ENCODE peak calls at places on chromosomes 6 and 20, in six cellular contexts. X, S, V, Q, P and N are unnamed samples.

GRCh38 chr6:155315516-155315871 is 1.2 kb upstream of the TFB1M start:
- DNase-seq in V (no peak), S (peak), X (no peak), P (no peak), Q (no peak), N (no peak)

GRCh38 chr6:76532647-76533046 is 460.2 kb upstream of the IMPG1 start:
- DNase-seq in X (no peak), V (no peak), S (no peak), P (no peak), Q (no peak), N (no peak)

GRCh38 chr6:103456652-103457051 is 1403.1 kb downstream of the HACE1 start:
- DNase-seq in S (no peak), X (no peak), P (no peak), V (no peak), Q (no peak), N (no peak)

GRCh38 chr6:14035448-14035847 is 82.1 kb upstream of the CD83 start:
- DNase-seq in V (no peak), X (no peak), P (no peak), Q (no peak), S (no peak), N (no peak)

GRCh38 chr20:8481636-8482035 is 349.6 kb downstream of the PLCB1 start:
- DNase-seq in P (no peak), X (no peak), S (no peak), Q (no peak), V (no peak), N (no peak)

GRCh38 chr6:161141173-161141572 is 132.7 kb downstream of the AGPAT4 start:
- DNase-seq in V (no peak), P (no peak), Q (no peak), X (no peak), S (no peak), N (no peak)

GRCh38 chr20:6613280-6613861 is 154.1 kb upstream of the BMP2 start:
- DNase-seq in Q (no peak), P (no peak), X (no peak), V (no peak), S (no peak), N (no peak)

GRCh38 chr6:34200340-34200971 is 36.2 kb upstream of the HMGA1 start:
- DNase-seq in V (no peak), S (no peak), Q (no peak), X (no peak), P (no peak), N (no peak)

GRCh38 chr6:7996538-7997225 is 67.5 kb downstream of the BLOC1S5 start:
- DNase-seq in S (peak), V (peak), P (no peak), Q (peak), X (no peak), N (no peak)

GRCh38 chr6:117265425-117266266 is at the start of gene VGLL2:
- DNase-seq in X (peak), S (peak), V (peak), P (no peak), Q (peak), N (no peak)
- TF ChIP-seq POLR2AphosphoS5 in X (no peak), S (no peak), V (no peak), P (no peak), Q (no peak), N (no peak)

GRCh38 chr6:44261581-44261980 is 3.8 kb downstream of the NFKBIE start:
- DNase-seq in P (no peak), S (no peak), Q (no peak), V (no peak), X (no peak), N (no peak)
- TF ChIP-seq POLR2AphosphoS5 in P (no peak), S (no peak), Q (no peak), V (no peak), X (no peak), N (no peak)

GRCh38 chr6:163963205-163964120 is 548.9 kb downstream of the QKI start:
- DNase-seq in S (no peak), X (no peak), V (no peak), Q (no peak), P (no peak), N (no peak)

GRCh38 chr6:163962627-163963117 is 548.2 kb downstream of the QKI start:
- DNase-seq in S (no peak), P (no peak), X (no peak), V (no peak), Q (no peak), N (no peak)

GRCh38 chr6:163964778-163965177 is 550.3 kb downstream of the QKI start:
- DNase-seq in S (no peak), Q (no peak), V (no peak), P (no peak), X (no peak), N (no peak)

GRCh38 chr6:163970846-163971564 is 556.5 kb downstream of the QKI start:
- DNase-seq in P (no peak), Q (no peak), X (no peak), V (no peak), S (no peak), N (no peak)

GRCh38 chr6:163965426-163966348 is 551.2 kb downstream of the QKI start:
- DNase-seq in Q (no peak), S (no peak), V (peak), X (no peak), P (no peak), N (no peak)
- TF ChIP-seq POLR2AphosphoS5 in Q (peak), S (no peak), V (no peak), X (no peak), P (no peak), N (no peak)

GRCh38 chr20:38081575-38081974 is 48.0 kb downstream of the RPRD1B start:
- DNase-seq in P (no peak), Q (no peak), X (no peak), V (no peak), S (no peak), N (no peak)
- TF ChIP-seq POLR2AphosphoS5 in P (no peak), Q (no peak), X (no peak), V (no peak), S (no peak), N (no peak)

GRCh38 chr20:54680872-54681297 is 205.5 kb downstream of the DOK5 start:
- DNase-seq in Q (no peak), P (peak), V (peak), X (peak), S (peak), N (no peak)
- TF ChIP-seq POLR2AphosphoS5 in Q (no peak), P (no peak), V (no peak), X (no peak), S (no peak), N (no peak)

GRCh38 chr6:52642381-52642780 is 28.5 kb upstream of the TMEM14A start:
- DNase-seq in S (no peak), V (no peak), Q (no peak), P (no peak), X (no peak), N (no peak)

GRCh38 chr6:52640170-52640569 is 30.7 kb upstream of the TMEM14A start:
- DNase-seq in V (no peak), P (no peak), X (no peak), Q (no peak), S (peak), N (no peak)

GRCh38 chr6:52640916-52641315 is 30.0 kb upstream of the TMEM14A start:
- DNase-seq in V (no peak), S (no peak), X (no peak), Q (no peak), P (no peak), N (no peak)

GRCh38 chr6:52641826-52642225 is 29.1 kb upstream of the TMEM14A start:
- DNase-seq in S (no peak), Q (no peak), X (no peak), V (no peak), P (no peak), N (no peak)

DNA sequence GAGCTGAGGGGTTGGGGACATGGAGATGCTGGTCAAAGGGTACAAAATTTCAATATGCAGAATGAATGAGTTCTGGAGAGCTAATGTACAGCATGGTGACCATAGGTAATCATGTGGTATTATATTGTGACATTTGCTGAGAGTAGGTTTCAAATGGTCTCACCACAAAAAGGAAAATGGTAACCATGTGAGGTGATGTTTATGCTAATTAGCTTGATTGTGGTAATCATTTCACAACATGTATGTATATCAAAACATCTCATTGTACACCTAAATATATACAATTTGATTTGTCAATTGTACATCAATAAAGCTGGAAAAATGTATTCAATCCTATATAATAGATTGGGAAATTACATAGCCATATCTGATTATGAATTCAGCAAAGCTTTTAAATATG is 29.5 kb upstream of the TMEM14A start:
- DNase-seq in P (no peak), V (no peak), S (no peak), Q (no peak), X (no peak), N (no peak)
- TF ChIP-seq POLR2AphosphoS5 in P (no peak), V (no peak), S (no peak), Q (no peak), X (no peak), N (no peak)

GRCh38 chr6:111984081-111984480 is 69.8 kb upstream of the CCN6 start:
- DNase-seq in S (no peak), X (no peak), V (no peak), Q (no peak), P (no peak), N (no peak)
- TF ChIP-seq POLR2AphosphoS5 in S (no peak), X (no peak), V (no peak), Q (no peak), P (no peak), N (no peak)